ENCODE peak calls at places on chromosomes 1 and 21, in eight cellular contexts. B is substantia nigra; K is NCI-H2081; R is ELR; D is activated naive CD8-positive, alpha-beta T cell treated with anti-CD3 and anti-CD28 coated beads, Interleukin-2, amount 50 U/mL, for 24 hours; E is activated CD4-positive, alpha-beta T cell treated with anti-CD3 and anti-CD28 coated beads, Interleukin-2, amount 50 U/mL, for 4 hours; S is AG08396; O is skeletal muscle cell. N is an unnamed sample.
A peak's percentile ranks its signal among the peaks of the same experiment; 100 is the strongest.

GRCh38 chr1:178436899-178437298 is 59.9 kb downstream of the CLEC20A start:
- DNase-seq in B (no peak), K (no peak), R (no peak), D (no peak), E (no peak), S (no peak), O (no peak), N (no peak)

GRCh38 chr1:62022348-62022747 is 172.3 kb upstream of the L1TD1 start:
- DNase-seq in B (no peak), K (peak; percentile 12), R (no peak), D (no peak), E (no peak), S (no peak), O (no peak), N (no peak)

GRCh38 chr1:155086182-155086741 is 7.6 kb downstream of the EFNA3 start:
- DNase-seq in B (peak; percentile 31), K (peak; percentile 77), R (peak; percentile 62), D (peak; percentile 89), E (peak; percentile 68), S (peak; percentile 82), O (no peak), N (peak; percentile 85)

GRCh38 chr21:39660191-39660590 is 47.5 kb downstream of the B3GALT5 start:
- DNase-seq in B (no peak), K (peak; percentile 48), R (peak; percentile 33), D (no peak), E (no peak), S (peak; percentile 29), O (no peak), N (peak; percentile 35)

GRCh38 chr1:58649555-58649954 is 50.3 kb downstream of the MYSM1 start:
- DNase-seq in B (no peak), K (no peak), R (no peak), D (peak; percentile 4), E (no peak), S (no peak), O (no peak), N (no peak)

GRCh38 chr1:201504179-201504631 is 2.7 kb downstream of the CSRP1 start:
- DNase-seq in B (no peak), K (no peak), R (no peak), D (no peak), E (no peak), S (peak; percentile 10), O (no peak), N (no peak)

GRCh38 chr1:170162385-170163226 is 16.8 kb downstream of the NTMT2 start:
- DNase-seq in B (no peak), K (no peak), R (peak; percentile 89), D (no peak), E (no peak), S (peak; percentile 82), O (peak; percentile 96), N (peak; percentile 90)

GRCh38 chr1:1161078-1161682 is 12.5 kb upstream of the TTLL10 start:
- DNase-seq in B (no peak), K (no peak), R (no peak), D (no peak), E (no peak), S (no peak), O (no peak), N (no peak)

GRCh38 chr1:96968582-96969378 is 247.2 kb downstream of the PTBP2 start:
- DNase-seq in B (no peak), K (no peak), R (no peak), D (no peak), E (no peak), S (no peak), O (peak; percentile 45), N (peak; percentile 16)

GRCh38 chr21:45543371-45543709 is 1.1 kb upstream of the SLC19A1 start:
- DNase-seq in B (no peak), K (no peak), R (no peak), D (peak; percentile 10), E (no peak), S (no peak), O (no peak), N (no peak)

GRCh38 chr1:18101508-18101907 is 6.1 kb upstream of the IGSF21 start:
- DNase-seq in B (no peak), K (no peak), R (no peak), D (no peak), E (no peak), S (no peak), O (no peak), N (no peak)

GRCh38 chr1:21869620-21870121 is 57.6 kb downstream of the LDLRAD2 start:
- DNase-seq in B (peak; percentile 23), K (peak; percentile 17), R (peak; percentile 87), D (no peak), E (no peak), S (peak; percentile 97), O (peak; percentile 60), N (peak; percentile 96)

GRCh38 chr1:232620356-232620841 is 9.5 kb downstream of the SIPA1L2 start:
- DNase-seq in B (no peak), K (peak; percentile 92), R (no peak), D (no peak), E (no peak), S (no peak), O (peak; percentile 59), N (no peak)

GRCh38 chr1:7352364-7352763 is 418.7 kb upstream of the VAMP3 start:
- DNase-seq in B (no peak), K (no peak), R (no peak), D (no peak), E (no peak), S (no peak), O (no peak), N (no peak)

GRCh38 chr1:92792340-92792782 is 7.5 kb upstream of the EVI5 start:
- DNase-seq in B (no peak), K (no peak), R (no peak), D (no peak), E (no peak), S (no peak), O (no peak), N (no peak)

GRCh38 chr1:156487862-156488261 is 12.7 kb downstream of the MEF2D start:
- DNase-seq in B (no peak), K (no peak), R (peak; percentile 28), D (peak; percentile 54), E (no peak), S (no peak), O (no peak), N (no peak)

GRCh38 chr1:53699981-53700380 is 39.0 kb downstream of the GLIS1 start:
- DNase-seq in B (no peak), K (no peak), R (no peak), D (no peak), E (no peak), S (no peak), O (no peak), N (no peak)

GRCh38 chr1:174692313-174692712 is 244.5 kb downstream of the GPR52 start:
- DNase-seq in B (no peak), K (no peak), R (peak; percentile 55), D (no peak), E (no peak), S (peak; percentile 30), O (peak; percentile 17), N (peak; percentile 37)

GRCh38 chr1:229940689-229941088 is 126.3 kb upstream of the GALNT2 start:
- DNase-seq in B (no peak), K (no peak), R (no peak), D (no peak), E (no peak), S (no peak), O (peak; percentile 16), N (no peak)

GRCh38 chr1:153572569-153573015 is 6.9 kb upstream of the S100A2 start:
- DNase-seq in B (peak; percentile 30), K (peak; percentile 61), R (peak; percentile 89), D (peak; percentile 59), E (peak; percentile 32), S (peak; percentile 84), O (peak; percentile 61), N (peak; percentile 84)

GRCh38 chr1:26747048-26747447 is 40.7 kb upstream of the PIGV start:
- DNase-seq in B (no peak), K (no peak), R (no peak), D (no peak), E (no peak), S (no peak), O (no peak), N (no peak)

GRCh38 chr1:201610806-201611205 is 71.9 kb downstream of the NAV1 start:
- DNase-seq in B (no peak), K (no peak), R (no peak), D (no peak), E (no peak), S (no peak), O (no peak), N (no peak)

GRCh38 chr1:116302281-116302680 is 70.8 kb upstream of the ATP1A1 start:
- DNase-seq in B (no peak), K (no peak), R (no peak), D (no peak), E (no peak), S (no peak), O (no peak), N (no peak)

GRCh38 chr1:84859866-84860265 is 33.1 kb downstream of the LPAR3 start:
- DNase-seq in B (no peak), K (no peak), R (peak; percentile 20), D (no peak), E (no peak), S (no peak), O (no peak), N (no peak)

GRCh38 chr1:41917835-41918449 is 780 bp downstream of the HIVEP3 start:
- DNase-seq in B (no peak), K (peak; percentile 64), R (peak; percentile 68), D (peak; percentile 55), E (no peak), S (peak; percentile 48), O (no peak), N (peak; percentile 66)

GRCh38 chr1:217275617-217276398 is 355.1 kb downstream of the GPATCH2 start:
- DNase-seq in B (no peak), K (no peak), R (peak; percentile 92), D (no peak), E (no peak), S (no peak), O (peak; percentile 76), N (peak; percentile 12)

GRCh38 chr21:27564684-27565280 is 597.9 kb upstream of the ADAMTS5 start:
- DNase-seq in B (no peak), K (no peak), R (peak; percentile 64), D (peak; percentile 2), E (no peak), S (peak; percentile 26), O (no peak), N (peak; percentile 43)

GRCh38 chr1:19690342-19690741 is 25.7 kb downstream of the HTR6 start:
- DNase-seq in B (no peak), K (no peak), R (no peak), D (no peak), E (no peak), S (no peak), O (no peak), N (no peak)

GRCh38 chr1:2377751-2378440 is 13.5 kb downstream of the MORN1 start:
- DNase-seq in B (no peak), K (no peak), R (no peak), D (no peak), E (no peak), S (no peak), O (no peak), N (no peak)

GRCh38 chr1:59568158-59568935 is 246.4 kb upstream of the HOOK1 start:
- DNase-seq in B (no peak), K (no peak), R (peak; percentile 53), D (no peak), E (no peak), S (no peak), O (no peak), N (no peak)

GRCh38 chr1:241810769-241811402 is 37.1 kb upstream of the EXO1 start:
- DNase-seq in B (no peak), K (no peak), R (no peak), D (no peak), E (no peak), S (no peak), O (no peak), N (no peak)

GRCh38 chr1:110426854-110427253 is 19.4 kb upstream of the LAMTOR5 start:
- DNase-seq in B (no peak), K (no peak), R (no peak), D (no peak), E (no peak), S (no peak), O (no peak), N (no peak)